ENCODE peak calls at places on chromosome 21, in five cellular contexts. One of them, this sample, is unnamed.

GRCh38 chr21:33940846-33941245 is 25.2 kb upstream of the ATP5PO start:
- DNase-seq in tibial artery: no peak
- DNase-seq in aorta: no peak
- DNase-seq in right atrium auricular region: no peak
- DNase-seq in body of pancreas: no peak
- DNase-seq in this sample: peak; percentile 57

GRCh38 chr21:46515109-46515508 is 56.4 kb downstream of the DIP2A start:
- DNase-seq in right atrium auricular region: peak; percentile 72
- DNase-seq in body of pancreas: peak; percentile 62
- DNase-seq in aorta: peak; percentile 69
- DNase-seq in tibial artery: peak; percentile 75
- DNase-seq in this sample: peak; percentile 35

GRCh38 chr21:19340303-19340702 is 936.7 kb upstream of the TMPRSS15 start:
- DNase-seq in right atrium auricular region: no peak
- DNase-seq in tibial artery: no peak
- DNase-seq in aorta: no peak
- DNase-seq in body of pancreas: no peak
- DNase-seq in this sample: no peak

GRCh38 chr21:43195131-43196021 is 26.6 kb downstream of the CRYAA start:
- DNase-seq in right atrium auricular region: no peak
- DNase-seq in aorta: no peak
- DNase-seq in body of pancreas: peak; percentile 19
- DNase-seq in tibial artery: no peak
- DNase-seq in this sample: no peak

GRCh38 chr21:28975401-28975800 is 17.3 kb downstream of the LTN1 start:
- DNase-seq in aorta: no peak
- DNase-seq in tibial artery: no peak
- DNase-seq in body of pancreas: no peak
- DNase-seq in right atrium auricular region: no peak
- DNase-seq in this sample: peak; percentile 67

GRCh38 chr21:40331182-40331581 is 463.9 kb downstream of the PCP4 start:
- DNase-seq in right atrium auricular region: no peak
- DNase-seq in tibial artery: no peak
- DNase-seq in aorta: no peak
- DNase-seq in body of pancreas: no peak
- DNase-seq in this sample: no peak

GRCh38 chr21:24259241-24259640 is 1348.0 kb downstream of the MRPL39 start:
- DNase-seq in aorta: no peak
- DNase-seq in body of pancreas: no peak
- DNase-seq in tibial artery: no peak
- DNase-seq in right atrium auricular region: no peak
- DNase-seq in this sample: peak; percentile 8

GRCh38 chr21:34182436-34182835 is 109.1 kb downstream of the MRPS6 start:
- DNase-seq in tibial artery: peak; percentile 29
- DNase-seq in aorta: no peak
- DNase-seq in right atrium auricular region: no peak
- DNase-seq in body of pancreas: no peak
- DNase-seq in this sample: no peak

GRCh38 chr21:39715804-39716397 is 29.1 kb upstream of the IGSF5 start:
- DNase-seq in aorta: peak; percentile 54
- DNase-seq in tibial artery: peak; percentile 50
- DNase-seq in body of pancreas: peak; percentile 77
- DNase-seq in right atrium auricular region: no peak
- DNase-seq in this sample: peak; percentile 50

GRCh38 chr21:34133802-34134201 is 60.4 kb downstream of the MRPS6 start:
- DNase-seq in body of pancreas: no peak
- DNase-seq in tibial artery: no peak
- DNase-seq in aorta: no peak
- DNase-seq in right atrium auricular region: no peak
- DNase-seq in this sample: no peak

GRCh38 chr21:33685613-33686197 is 43.4 kb downstream of the ITSN1 start:
- DNase-seq in aorta: no peak
- DNase-seq in right atrium auricular region: no peak
- DNase-seq in body of pancreas: no peak
- DNase-seq in tibial artery: no peak
- DNase-seq in this sample: peak; percentile 88

GRCh38 chr21:33901421-33902288 is 13.9 kb downstream of the ATP5PO start:
- DNase-seq in aorta: no peak
- DNase-seq in tibial artery: peak; percentile 31
- DNase-seq in right atrium auricular region: peak; percentile 68
- DNase-seq in body of pancreas: no peak
- DNase-seq in this sample: peak; percentile 70

GRCh38 chr21:43811262-43812105 is 22.1 kb downstream of the RRP1 start:
- DNase-seq in aorta: no peak
- DNase-seq in right atrium auricular region: no peak
- DNase-seq in tibial artery: no peak
- DNase-seq in body of pancreas: no peak
- DNase-seq in this sample: no peak

GRCh38 chr21:36155603-36156338 is 853 bp upstream of the DOP1B start:
- DNase-seq in tibial artery: no peak
- DNase-seq in body of pancreas: peak; percentile 71
- DNase-seq in aorta: peak; percentile 53
- DNase-seq in right atrium auricular region: no peak
- DNase-seq in this sample: no peak

GRCh38 chr21:34260598-34260997 is 103.2 kb upstream of the KCNE2 start:
- DNase-seq in aorta: no peak
- DNase-seq in body of pancreas: no peak
- DNase-seq in right atrium auricular region: no peak
- DNase-seq in tibial artery: no peak
- DNase-seq in this sample: no peak

GRCh38 chr21:36549470-36549869 is 69.5 kb upstream of the CLDN14 start:
- DNase-seq in tibial artery: no peak
- DNase-seq in right atrium auricular region: no peak
- DNase-seq in aorta: no peak
- DNase-seq in body of pancreas: no peak
- DNase-seq in this sample: no peak

GRCh38 chr21:43731891-43732711 is 13.2 kb downstream of the PDXK start:
- DNase-seq in aorta: peak; percentile 42
- DNase-seq in body of pancreas: no peak
- DNase-seq in tibial artery: no peak
- DNase-seq in right atrium auricular region: no peak
- DNase-seq in this sample: peak; percentile 66

GRCh38 chr21:35048706-35049617 is at the start of gene RUNX1:
- DNase-seq in right atrium auricular region: no peak
- DNase-seq in tibial artery: peak; percentile 41
- DNase-seq in body of pancreas: no peak
- DNase-seq in aorta: peak; percentile 79
- DNase-seq in this sample: peak; percentile 79

GRCh38 chr21:35256468-35256988 is 207.4 kb upstream of the RUNX1 start:
- DNase-seq in right atrium auricular region: peak; percentile 90
- DNase-seq in body of pancreas: peak; percentile 85
- DNase-seq in aorta: peak; percentile 92
- DNase-seq in tibial artery: peak; percentile 68
- DNase-seq in this sample: peak; percentile 99

GRCh38 chr21:15221799-15222386 is 157.1 kb upstream of the NRIP1 start:
- DNase-seq in body of pancreas: no peak
- DNase-seq in right atrium auricular region: no peak
- DNase-seq in aorta: peak; percentile 46
- DNase-seq in tibial artery: no peak
- DNase-seq in this sample: peak; percentile 77

GRCh38 chr21:15514073-15514946 is 215.5 kb upstream of the USP25 start:
- DNase-seq in aorta: no peak
- DNase-seq in body of pancreas: no peak
- DNase-seq in right atrium auricular region: no peak
- DNase-seq in tibial artery: no peak
- DNase-seq in this sample: no peak

GRCh38 chr21:16279658-16280581 is 550.1 kb downstream of the USP25 start:
- DNase-seq in aorta: no peak
- DNase-seq in right atrium auricular region: no peak
- DNase-seq in body of pancreas: no peak
- DNase-seq in tibial artery: peak; percentile 31
- DNase-seq in this sample: peak; percentile 80

GRCh38 chr21:35021546-35021945 is 27.6 kb downstream of the RUNX1 start:
- DNase-seq in body of pancreas: no peak
- DNase-seq in aorta: no peak
- DNase-seq in right atrium auricular region: no peak
- DNase-seq in tibial artery: no peak
- DNase-seq in this sample: no peak

GRCh38 chr21:46286668-46286982 is 483 bp downstream of the YBEY start:
- DNase-seq in right atrium auricular region: no peak
- DNase-seq in tibial artery: no peak
- DNase-seq in aorta: no peak
- DNase-seq in body of pancreas: no peak
- DNase-seq in this sample: no peak

GRCh38 chr21:33971492-33972013 is 55.9 kb upstream of the ATP5PO start:
- DNase-seq in right atrium auricular region: no peak
- DNase-seq in body of pancreas: no peak
- DNase-seq in tibial artery: no peak
- DNase-seq in aorta: no peak
- DNase-seq in this sample: no peak

GRCh38 chr21:28899744-28900143 is 92.9 kb downstream of the LTN1 start:
- DNase-seq in body of pancreas: no peak
- DNase-seq in aorta: no peak
- DNase-seq in tibial artery: no peak
- DNase-seq in right atrium auricular region: no peak
- DNase-seq in this sample: peak; percentile 12

GRCh38 chr21:20790113-20790512 is 208.1 kb upstream of the NCAM2 start:
- DNase-seq in body of pancreas: no peak
- DNase-seq in aorta: no peak
- DNase-seq in right atrium auricular region: no peak
- DNase-seq in tibial artery: no peak
- DNase-seq in this sample: no peak

GRCh38 chr21:27425574-27425973 is 458.7 kb upstream of the ADAMTS5 start:
- DNase-seq in right atrium auricular region: no peak
- DNase-seq in tibial artery: no peak
- DNase-seq in body of pancreas: no peak
- DNase-seq in aorta: no peak
- DNase-seq in this sample: peak; percentile 68

GRCh38 chr21:34609951-34610549 is 4.9 kb downstream of the RCAN1 start:
- DNase-seq in tibial artery: no peak
- DNase-seq in right atrium auricular region: peak; percentile 46
- DNase-seq in aorta: no peak
- DNase-seq in body of pancreas: no peak
- DNase-seq in this sample: no peak

GRCh38 chr21:43355925-43356289 is 71.0 kb downstream of the SIK1 start:
- DNase-seq in tibial artery: no peak
- DNase-seq in right atrium auricular region: no peak
- DNase-seq in aorta: no peak
- DNase-seq in body of pancreas: no peak
- DNase-seq in this sample: no peak

GRCh38 chr21:45281411-45282282 is 6.0 kb downstream of the POFUT2 start:
- DNase-seq in aorta: no peak
- DNase-seq in right atrium auricular region: no peak
- DNase-seq in body of pancreas: peak; percentile 9
- DNase-seq in tibial artery: peak; percentile 18
- DNase-seq in this sample: no peak
- H3K36me3 ChIP-seq in aorta: peaks cover 5% of the 10 kb centered on the region
- H3K36me3 ChIP-seq in right atrium auricular region: peaks cover 88% of the 10 kb centered on the region
- H3K36me3 ChIP-seq in body of pancreas: peaks cover 32% of the 10 kb centered on the region
- H3K36me3 ChIP-seq in tibial artery: peaks cover 94% of the 10 kb centered on the region
- H3K36me3 ChIP-seq in this sample: peaks cover 55% of the 10 kb centered on the region

GRCh38 chr21:41919666-41920398 is 34.0 kb downstream of the C2CD2 start:
- DNase-seq in aorta: no peak
- DNase-seq in right atrium auricular region: no peak
- DNase-seq in body of pancreas: no peak
- DNase-seq in tibial artery: no peak
- DNase-seq in this sample: no peak
- H3K27ac ChIP-seq in aorta: no peak overlapping the region
- H3K27ac ChIP-seq in right atrium auricular region: no peak overlapping the region
- H3K27ac ChIP-seq in body of pancreas: no peak overlapping the region
- H3K27ac ChIP-seq in tibial artery: no peak overlapping the region
- H3K27ac ChIP-seq in this sample: no peak overlapping the region

GRCh38 chr21:32329331-32329730 is 30.7 kb downstream of the MRAP start:
- DNase-seq in right atrium auricular region: no peak
- DNase-seq in body of pancreas: no peak
- DNase-seq in tibial artery: peak; percentile 34
- DNase-seq in aorta: peak; percentile 77
- DNase-seq in this sample: peak; percentile 92

GRCh38 chr21:32329776-32330175 is 31.1 kb downstream of the MRAP start:
- DNase-seq in aorta: no peak
- DNase-seq in right atrium auricular region: no peak
- DNase-seq in tibial artery: no peak
- DNase-seq in body of pancreas: no peak
- DNase-seq in this sample: peak; percentile 8

GRCh38 chr21:32332463-32332951 is 33.9 kb downstream of the MRAP start:
- DNase-seq in body of pancreas: no peak
- DNase-seq in tibial artery: no peak
- DNase-seq in aorta: no peak
- DNase-seq in right atrium auricular region: no peak
- DNase-seq in this sample: peak; percentile 10

GRCh38 chr21:32331444-32332305 is 33.0 kb downstream of the MRAP start:
- DNase-seq in right atrium auricular region: no peak
- DNase-seq in aorta: no peak
- DNase-seq in body of pancreas: no peak
- DNase-seq in tibial artery: no peak
- DNase-seq in this sample: no peak

DNA sequence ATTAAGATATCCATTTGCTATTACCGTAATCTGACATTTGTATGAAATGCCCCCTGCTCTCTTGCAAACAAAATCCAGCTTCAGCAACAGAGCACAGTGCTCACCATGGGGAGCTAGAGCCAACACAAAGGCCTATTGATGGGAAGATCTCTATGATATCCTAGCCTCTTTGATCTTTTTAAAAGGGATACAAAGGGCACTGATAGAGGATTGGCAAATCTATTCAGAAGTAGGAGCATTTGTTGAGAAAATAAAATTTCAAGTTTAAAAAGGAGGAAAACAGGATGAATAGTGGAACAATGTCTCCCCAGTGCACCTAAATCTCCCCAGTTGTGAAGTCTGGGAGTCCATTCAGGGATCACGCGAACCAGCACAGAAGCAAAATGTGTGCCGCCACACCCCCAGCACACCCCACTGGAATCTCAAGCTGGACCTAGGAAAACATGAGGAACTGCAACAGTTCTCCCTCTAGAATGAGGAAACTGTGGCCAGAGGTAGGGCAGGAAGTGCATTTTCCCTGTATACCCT is 32.2 kb downstream of the MRAP start:
- DNase-seq in body of pancreas: no peak
- DNase-seq in aorta: no peak
- DNase-seq in right atrium auricular region: no peak
- DNase-seq in tibial artery: no peak
- DNase-seq in this sample: no peak
- H3K36me3 ChIP-seq in body of pancreas: peaks cover 17% of the 10 kb centered on the region
- H3K36me3 ChIP-seq in aorta: peaks cover 12% of the 10 kb centered on the region
- H3K36me3 ChIP-seq in right atrium auricular region: peaks cover 57% of the 10 kb centered on the region
- H3K36me3 ChIP-seq in tibial artery: peaks cover 60% of the 10 kb centered on the region
- H3K36me3 ChIP-seq in this sample: peaks cover 15% of the 10 kb centered on the region

DNA sequence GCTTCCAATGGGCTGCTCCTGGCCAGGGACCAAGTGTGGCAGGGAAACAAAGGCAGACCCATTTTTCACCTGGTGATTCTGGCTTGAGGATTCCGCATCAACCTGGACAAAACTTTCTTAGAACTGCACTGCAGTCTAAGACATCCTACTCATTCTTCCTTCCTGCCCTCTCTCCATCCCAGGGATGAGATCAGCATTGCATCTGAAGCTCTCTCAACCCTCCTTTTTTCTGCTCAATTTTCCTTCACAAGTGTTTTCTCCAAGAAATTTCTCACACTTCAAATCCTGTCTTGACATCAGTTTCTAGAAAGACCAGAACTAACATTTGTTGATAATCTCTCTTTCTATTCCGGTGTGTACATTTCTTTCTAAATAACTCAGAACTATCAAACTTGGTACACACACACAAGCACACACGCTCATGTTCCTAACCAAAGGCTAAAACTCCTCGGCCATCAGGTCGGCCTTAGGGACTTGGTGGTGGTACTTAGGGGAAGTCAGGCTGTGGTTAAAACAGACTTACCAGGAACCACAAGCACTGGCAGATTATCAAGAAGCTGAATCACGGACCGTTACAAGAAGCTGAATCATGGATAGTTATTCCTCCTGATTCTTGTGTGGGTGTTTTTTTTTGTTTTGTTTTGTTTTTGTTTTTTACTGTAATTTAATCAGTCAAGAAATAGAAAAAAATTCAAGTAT is 21.0 kb upstream of the CXADR start:
- DNase-seq in right atrium auricular region: no peak
- DNase-seq in tibial artery: peak; percentile 42
- DNase-seq in aorta: peak; percentile 60
- DNase-seq in body of pancreas: no peak
- DNase-seq in this sample: peak; percentile 100
- H3K27ac ChIP-seq in right atrium auricular region: no peak overlapping the region
- H3K27ac ChIP-seq in tibial artery: no peak overlapping the region
- H3K27ac ChIP-seq in aorta: no peak overlapping the region
- H3K27ac ChIP-seq in body of pancreas: no peak overlapping the region
- H3K27ac ChIP-seq in this sample: peak overlapping the region; percentile 66

This sample was measured in fibroblast of lung.